ENCODE peak calls at places on chromosomes 16 and 17, in five cellular contexts. One of them, this sample, is unnamed.

GRCh38 chr16:80806957-80807356 is 2.6 kb upstream of the CDYL2 start:
- DNase-seq in hippocampal formation: no peak
- DNase-seq in NCI-H774: no peak
- DNase-seq in Caki2: no peak
- DNase-seq in cerebellar cortex: no peak
- DNase-seq in this sample: no peak

GRCh38 chr16:56982695-56983094 is 6.7 kb upstream of the NLRC5 start:
- DNase-seq in hippocampal formation: no peak
- DNase-seq in NCI-H774: no peak
- DNase-seq in Caki2: no peak
- DNase-seq in cerebellar cortex: no peak
- DNase-seq in this sample: no peak

GRCh38 chr16:56331399-56331798 is 93.9 kb downstream of the AMFR start:
- DNase-seq in hippocampal formation: no peak
- DNase-seq in NCI-H774: no peak
- DNase-seq in Caki2: no peak
- DNase-seq in cerebellar cortex: no peak
- DNase-seq in this sample: no peak

GRCh38 chr17:28724500-28725165 is 1.4 kb downstream of the TLCD1 start:
- DNase-seq in hippocampal formation: no peak
- DNase-seq in NCI-H774: no peak
- DNase-seq in Caki2: no peak
- DNase-seq in cerebellar cortex: peak; percentile 55
- DNase-seq in this sample: no peak

GRCh38 chr17:9905902-9906301 is 831 bp upstream of the RCVRN start:
- DNase-seq in hippocampal formation: peak; percentile 6
- DNase-seq in NCI-H774: no peak
- DNase-seq in Caki2: no peak
- DNase-seq in cerebellar cortex: peak; percentile 49
- DNase-seq in this sample: peak; percentile 67

GRCh38 chr17:32813021-32813420 is 63.9 kb downstream of the MYO1D start:
- DNase-seq in hippocampal formation: no peak
- DNase-seq in NCI-H774: no peak
- DNase-seq in Caki2: no peak
- DNase-seq in cerebellar cortex: no peak
- DNase-seq in this sample: no peak

GRCh38 chr17:74150428-74151025 is 53.0 kb upstream of the RPL38 start:
- DNase-seq in hippocampal formation: no peak
- DNase-seq in NCI-H774: no peak
- DNase-seq in Caki2: no peak
- DNase-seq in cerebellar cortex: no peak
- DNase-seq in this sample: no peak

GRCh38 chr16:5918553-5919127 is 821.0 kb upstream of the EEF2KMT start:
- DNase-seq in hippocampal formation: no peak
- DNase-seq in NCI-H774: no peak
- DNase-seq in Caki2: no peak
- DNase-seq in cerebellar cortex: no peak
- DNase-seq in this sample: no peak

GRCh38 chr16:85418978-85419491 is 194.1 kb upstream of the GSE1 start:
- DNase-seq in hippocampal formation: no peak
- DNase-seq in NCI-H774: no peak
- DNase-seq in Caki2: no peak
- DNase-seq in cerebellar cortex: no peak
- DNase-seq in this sample: no peak

GRCh38 chr17:50278526-50279180 is 4.4 kb downstream of the TMEM92 start:
- DNase-seq in hippocampal formation: no peak
- DNase-seq in NCI-H774: no peak
- DNase-seq in Caki2: no peak
- DNase-seq in cerebellar cortex: no peak
- DNase-seq in this sample: peak; percentile 13

GRCh38 chr17:31216053-31216751 is 80.8 kb downstream of the OMG start:
- DNase-seq in hippocampal formation: peak; percentile 45
- DNase-seq in NCI-H774: peak; percentile 11
- DNase-seq in Caki2: peak; percentile 19
- DNase-seq in cerebellar cortex: peak; percentile 75
- DNase-seq in this sample: no peak

GRCh38 chr16:72457243-72457925 is 285.4 kb upstream of the PMFBP1 start:
- DNase-seq in hippocampal formation: no peak
- DNase-seq in NCI-H774: no peak
- DNase-seq in Caki2: no peak
- DNase-seq in cerebellar cortex: no peak
- DNase-seq in this sample: no peak

GRCh38 chr17:55433629-55434422 is 12.2 kb upstream of the MMD start:
- DNase-seq in hippocampal formation: no peak
- DNase-seq in NCI-H774: no peak
- DNase-seq in Caki2: peak; percentile 90
- DNase-seq in cerebellar cortex: no peak
- DNase-seq in this sample: no peak

GRCh38 chr16:68910051-68910450 is 66.7 kb downstream of the TANGO6 start:
- DNase-seq in hippocampal formation: peak; percentile 6
- DNase-seq in NCI-H774: peak; percentile 3
- DNase-seq in Caki2: no peak
- DNase-seq in cerebellar cortex: no peak
- DNase-seq in this sample: no peak

GRCh38 chr17:50182783-50183438 is 17.1 kb downstream of the SGCA start:
- DNase-seq in hippocampal formation: no peak
- DNase-seq in NCI-H774: no peak
- DNase-seq in Caki2: no peak
- DNase-seq in cerebellar cortex: no peak
- DNase-seq in this sample: no peak

GRCh38 chr17:11935734-11936406 is 61.4 kb downstream of the ZNF18 start:
- DNase-seq in hippocampal formation: peak; percentile 32
- DNase-seq in NCI-H774: no peak
- DNase-seq in Caki2: no peak
- DNase-seq in cerebellar cortex: peak; percentile 47
- DNase-seq in this sample: no peak

GRCh38 chr16:81940781-81941560 is 70.3 kb downstream of the SDR42E1 start:
- DNase-seq in hippocampal formation: peak; percentile 22
- DNase-seq in NCI-H774: no peak
- DNase-seq in Caki2: peak; percentile 38
- DNase-seq in cerebellar cortex: peak; percentile 24
- DNase-seq in this sample: no peak

GRCh38 chr16:2019919-2020831 is 590 bp downstream of the NPW start:
- DNase-seq in hippocampal formation: no peak
- DNase-seq in NCI-H774: no peak
- DNase-seq in Caki2: no peak
- DNase-seq in cerebellar cortex: no peak
- DNase-seq in this sample: no peak

GRCh38 chr17:979539-980405 is at the start of gene NXN:
- DNase-seq in hippocampal formation: peak; percentile 68
- DNase-seq in NCI-H774: peak; percentile 53
- DNase-seq in Caki2: peak; percentile 76
- DNase-seq in cerebellar cortex: peak; percentile 77
- DNase-seq in this sample: peak; percentile 88

GRCh38 chr17:68771867-68772515 is 170.8 kb upstream of the FAM20A start:
- DNase-seq in hippocampal formation: peak; percentile 79
- DNase-seq in NCI-H774: peak; percentile 24
- DNase-seq in Caki2: peak; percentile 18
- DNase-seq in cerebellar cortex: peak; percentile 40
- DNase-seq in this sample: no peak

GRCh38 chr16:81551141-81551808 is 106.7 kb downstream of the CMIP start:
- DNase-seq in hippocampal formation: no peak
- DNase-seq in NCI-H774: no peak
- DNase-seq in Caki2: peak; percentile 62
- DNase-seq in cerebellar cortex: no peak
- DNase-seq in this sample: no peak

GRCh38 chr16:16045879-16046278 is 96.5 kb downstream of the ABCC1 start:
- DNase-seq in hippocampal formation: no peak
- DNase-seq in NCI-H774: no peak
- DNase-seq in Caki2: no peak
- DNase-seq in cerebellar cortex: no peak
- DNase-seq in this sample: no peak

GRCh38 chr17:7224661-7225111 is 4.9 kb downstream of the ACADVL start:
- DNase-seq in hippocampal formation: no peak
- DNase-seq in NCI-H774: no peak
- DNase-seq in Caki2: no peak
- DNase-seq in cerebellar cortex: no peak
- DNase-seq in this sample: no peak

GRCh38 chr17:48543854-48544355 is 1.0 kb downstream of the HOXB2 start:
- DNase-seq in hippocampal formation: no peak
- DNase-seq in NCI-H774: no peak
- DNase-seq in Caki2: peak; percentile 60
- DNase-seq in cerebellar cortex: no peak
- DNase-seq in this sample: no peak

GRCh38 chr17:28937044-28937729 is 14.1 kb downstream of the PHF12 start:
- DNase-seq in hippocampal formation: peak; percentile 88
- DNase-seq in NCI-H774: no peak
- DNase-seq in Caki2: no peak
- DNase-seq in cerebellar cortex: no peak
- DNase-seq in this sample: no peak

GRCh38 chr17:79007504-79008381 is 1.8 kb downstream of the CANT1 start:
- DNase-seq in hippocampal formation: no peak
- DNase-seq in NCI-H774: no peak
- DNase-seq in Caki2: no peak
- DNase-seq in cerebellar cortex: no peak
- DNase-seq in this sample: peak; percentile 2

GRCh38 chr16:66479661-66480264 is 52.7 kb downstream of the BEAN1 start:
- DNase-seq in hippocampal formation: no peak
- DNase-seq in NCI-H774: no peak
- DNase-seq in Caki2: no peak
- DNase-seq in cerebellar cortex: no peak
- DNase-seq in this sample: no peak

GRCh38 chr17:9512323-9513168 is 63.1 kb downstream of the STX8 start:
- DNase-seq in hippocampal formation: no peak
- DNase-seq in NCI-H774: no peak
- DNase-seq in Caki2: no peak
- DNase-seq in cerebellar cortex: no peak
- DNase-seq in this sample: no peak

GRCh38 chr16:1932050-1933028 is 10.7 kb downstream of the MSRB1 start:
- DNase-seq in hippocampal formation: no peak
- DNase-seq in NCI-H774: no peak
- DNase-seq in Caki2: peak; percentile 71
- DNase-seq in cerebellar cortex: peak; percentile 64
- DNase-seq in this sample: no peak

GRCh38 chr16:25271421-25271820 is 13.8 kb upstream of the ZKSCAN2 start:
- DNase-seq in hippocampal formation: no peak
- DNase-seq in NCI-H774: no peak
- DNase-seq in Caki2: no peak
- DNase-seq in cerebellar cortex: no peak
- DNase-seq in this sample: no peak

GRCh38 chr17:72110953-72111339 is 9.9 kb upstream of the SOX9 start:
- DNase-seq in hippocampal formation: no peak
- DNase-seq in NCI-H774: no peak
- DNase-seq in Caki2: no peak
- DNase-seq in cerebellar cortex: no peak
- DNase-seq in this sample: no peak

GRCh38 chr16:56709686-56710040 is 20.3 kb upstream of the NUP93 start:
- DNase-seq in hippocampal formation: no peak
- DNase-seq in NCI-H774: no peak
- DNase-seq in Caki2: no peak
- DNase-seq in cerebellar cortex: no peak
- DNase-seq in this sample: no peak

This sample was measured in GM12892.